ENCODE peak calls at places on chromosomes 4 and X, in eight cellular contexts. V is tibial artery; J is fibroblast of mammary gland; Y is heart left ventricle; O is kidney epithelial cell; M is effector memory CD4-positive, alpha-beta T cell; D is stomach; A is AG09309. T is an unnamed sample.

GRCh38 chr4:151389316-151389715 is 19.7 kb upstream of the FHIP1A start:
- DNase-seq in Y (no peak), M (no peak), O (no peak), J (peak), D (no peak), V (no peak), A (peak), T (no peak)

GRCh38 chr4:78441786-78442185 is 109.8 kb upstream of the ANXA3 start:
- DNase-seq in A (no peak), M (no peak), D (no peak), O (no peak), Y (no peak), J (no peak), V (no peak), T (no peak)

GRCh38 chr4:22029803-22030202 is 81.2 kb upstream of the KCNIP4 start:
- DNase-seq in D (no peak), O (no peak), V (no peak), M (no peak), J (no peak), Y (no peak), A (no peak), T (no peak)

GRCh38 chrX:134761788-134762187 is 103.5 kb upstream of the PLAC1 start:
- DNase-seq in D (no peak), M (no peak), J (peak), O (no peak), A (no peak), V (no peak), Y (no peak), T (no peak)

GRCh38 chr4:39636786-39637185 is 1.9 kb downstream of the SMIM14 start:
- DNase-seq in A (no peak), O (no peak), D (no peak), J (peak), V (no peak), Y (no peak), M (no peak), T (no peak)

GRCh38 chrX:18707442-18708049 is at the start of gene PPEF1:
- DNase-seq in D (no peak), A (no peak), J (no peak), V (no peak), M (no peak), Y (no peak), O (no peak), T (no peak)

GRCh38 chr4:158783775-158784174 is 14.9 kb downstream of the FNIP2 start:
- DNase-seq in V (no peak), A (no peak), D (no peak), M (no peak), O (no peak), J (peak), Y (no peak), T (no peak)

GRCh38 chr4:185082549-185082948 is 60.5 kb upstream of the SLC25A4 start:
- DNase-seq in M (no peak), D (no peak), J (peak), O (no peak), A (no peak), Y (no peak), V (no peak), T (no peak)

GRCh38 chr4:113474017-113474416 is 287.5 kb downstream of the CAMK2D start:
- DNase-seq in J (peak), V (no peak), O (peak), M (no peak), Y (no peak), D (no peak), A (peak), T (peak)

GRCh38 chrX:117996408-117996807 is 120.2 kb downstream of the KLHL13 start:
- DNase-seq in O (no peak), A (no peak), D (no peak), J (no peak), M (no peak), Y (no peak), V (no peak), T (no peak)

GRCh38 chrX:66544181-66544580 is 94.7 kb downstream of the EDA2R start:
- DNase-seq in V (no peak), J (no peak), D (no peak), O (no peak), A (no peak), M (no peak), Y (no peak), T (no peak)

GRCh38 chr4:151801547-151802516 is 41.0 kb upstream of the GATB start:
- DNase-seq in V (peak), J (peak), D (peak), O (no peak), A (no peak), Y (no peak), M (peak), T (no peak)

GRCh38 chr4:10655968-10656367 is 28.6 kb downstream of the CLNK start:
- DNase-seq in J (peak), A (no peak), O (no peak), M (no peak), D (no peak), Y (no peak), V (no peak), T (no peak)

GRCh38 chrX:50813843-50814661 is at the start of gene SHROOM4:
- DNase-seq in D (peak), M (no peak), O (peak), Y (peak), V (peak), A (no peak), J (peak), T (peak)

GRCh38 chr4:121951570-121952110 is at the start of gene TRPC3:
- DNase-seq in A (no peak), J (no peak), D (peak), M (peak), O (no peak), V (no peak), Y (peak), T (no peak)

GRCh38 chr4:149987330-149987751 is 90.9 kb upstream of the DCLK2 start:
- DNase-seq in M (no peak), D (no peak), O (no peak), Y (no peak), J (peak), V (no peak), A (no peak), T (no peak)

GRCh38 chr4:175421506-175421905 is 390.6 kb downstream of the GPM6A start:
- DNase-seq in Y (no peak), O (peak), V (no peak), A (no peak), J (peak), M (no peak), D (no peak), T (peak)

GRCh38 chr4:71187399-71188196 is 151.2 kb upstream of the SLC4A4 start:
- DNase-seq in V (peak), A (peak), J (no peak), Y (peak), M (no peak), O (peak), D (peak), T (no peak)

GRCh38 chr4:84647307-84647884 is 64.5 kb downstream of the CDS1 start:
- DNase-seq in M (no peak), V (no peak), J (peak), A (no peak), O (no peak), D (no peak), Y (no peak), T (peak)

GRCh38 chr4:74930166-74930565 is 2.8 kb upstream of the PARM1 start:
- DNase-seq in A (no peak), O (no peak), V (no peak), M (no peak), Y (no peak), J (no peak), D (no peak), T (no peak)

GRCh38 chr4:114208747-114209146 is 229.3 kb upstream of the ARSJ start:
- DNase-seq in V (no peak), D (no peak), O (no peak), J (peak), M (no peak), A (peak), Y (no peak), T (peak)

GRCh38 chrX:155871934-155872333 is 9.2 kb upstream of the VAMP7 start:
- DNase-seq in J (no peak), M (no peak), A (no peak), O (no peak), Y (no peak), D (no peak), V (no peak), T (no peak)

GRCh38 chr4:40192286-40193017 is 4.4 kb upstream of the RHOH start:
- DNase-seq in O (no peak), J (peak), M (no peak), V (no peak), A (no peak), Y (no peak), D (no peak), T (no peak)

GRCh38 chrX:44244008-44244407 is 99.5 kb downstream of the EFHC2 start:
- DNase-seq in V (no peak), O (no peak), A (peak), J (peak), Y (no peak), D (no peak), M (no peak), T (no peak)

GRCh38 chr4:135249006-135249405 is 1047.4 kb upstream of the PABPC4L start:
- DNase-seq in V (no peak), O (no peak), M (no peak), A (no peak), Y (no peak), J (no peak), D (no peak), T (no peak)

GRCh38 chr4:135239964-135240363 is 1038.4 kb upstream of the PABPC4L start:
- DNase-seq in O (no peak), V (no peak), Y (no peak), M (no peak), J (no peak), D (no peak), A (no peak), T (no peak)

GRCh38 chr4:135240796-135241195 is 1039.2 kb upstream of the PABPC4L start:
- DNase-seq in O (no peak), A (no peak), D (no peak), J (peak), M (no peak), Y (no peak), V (no peak), T (peak)

GRCh38 chr4:135243960-135244561 is 1042.5 kb upstream of the PABPC4L start:
- DNase-seq in M (no peak), A (peak), D (no peak), Y (no peak), V (no peak), J (peak), O (no peak), T (no peak)

GRCh38 chr4:135244605-135245146 is 1043.1 kb upstream of the PABPC4L start:
- DNase-seq in A (no peak), V (no peak), Y (no peak), J (no peak), M (no peak), D (no peak), O (no peak), T (no peak)
- H3K4me3 ChIP-seq in A (no peak), V (no peak), Y (no peak), J (no peak), M (no peak), D (no peak), O (no peak), T (no peak)

GRCh38 chr4:8232748-8233147 is 33.7 kb downstream of the SH3TC1 start:
- DNase-seq in D (no peak), A (no peak), J (no peak), O (no peak), M (no peak), V (no peak), Y (no peak), T (no peak)

GRCh38 chr4:8231551-8232049 is 32.5 kb downstream of the SH3TC1 start:
- DNase-seq in O (no peak), Y (no peak), A (no peak), M (no peak), V (no peak), D (no peak), J (no peak), T (no peak)

GRCh38 chr4:8229341-8229975 is 30.4 kb downstream of the SH3TC1 start:
- DNase-seq in Y (peak), A (no peak), V (no peak), M (no peak), O (no peak), D (no peak), J (no peak), T (no peak)

GRCh38 chr4:8230033-8230432 is 30.9 kb downstream of the SH3TC1 start:
- DNase-seq in A (no peak), M (no peak), D (no peak), Y (peak), V (no peak), O (no peak), J (no peak), T (no peak)

DNA sequence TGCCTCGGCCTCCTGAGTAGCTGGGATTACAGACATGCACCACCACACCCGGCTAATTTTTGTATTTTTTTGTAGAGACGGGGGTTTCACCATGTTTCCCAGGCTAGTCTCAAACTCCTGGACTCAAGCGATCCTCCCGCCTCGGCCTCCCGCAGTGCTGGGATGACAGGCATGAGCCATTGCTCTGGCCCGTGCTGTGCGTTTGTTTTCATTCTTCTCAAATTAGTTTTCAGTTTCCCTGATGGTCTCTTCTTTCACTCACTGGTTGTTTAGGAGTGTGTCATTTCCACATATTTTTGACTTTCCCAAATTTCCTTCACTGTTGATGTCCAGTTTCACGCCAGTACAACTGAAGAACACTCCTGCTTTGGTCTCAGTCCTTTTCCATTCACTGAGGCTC is 31.8 kb downstream of the SH3TC1 start:
- DNase-seq in V (no peak), A (no peak), Y (peak), J (no peak), D (no peak), O (no peak), M (no peak), T (no peak)
- H3K4me3 ChIP-seq in V (no peak), A (no peak), Y (no peak), J (no peak), D (no peak), O (no peak), M (no peak), T (no peak)

DNA sequence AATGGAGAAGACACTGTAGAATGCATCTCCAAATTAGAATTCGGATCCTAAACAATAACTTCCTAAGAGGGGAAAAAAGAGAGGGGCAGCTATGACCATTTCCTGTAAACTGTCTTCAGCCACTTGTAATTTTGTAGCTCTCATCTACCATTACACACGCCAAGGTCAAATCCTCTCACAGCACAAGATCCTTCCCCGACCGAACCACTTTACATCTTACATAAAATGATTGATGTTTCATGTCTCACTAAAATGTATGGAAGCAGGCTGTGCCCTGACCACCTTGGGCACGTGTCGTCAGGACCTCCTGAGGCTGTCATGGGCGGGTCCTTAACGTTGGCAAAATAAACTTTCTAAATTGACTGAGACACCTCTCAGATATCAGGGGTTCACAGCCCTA is 24.1 kb upstream of the PBDC1 start:
- DNase-seq in J (peak), A (no peak), O (no peak), Y (no peak), D (no peak), V (no peak), M (peak), T (no peak)
- H3K4me3 ChIP-seq in J (peak), A (peak), O (no peak), Y (peak), D (peak), V (peak), M (peak), T (no peak)

GRCh38 chr4:153758136-153758535 is 1.7 kb downstream of the RNF175 start:
- DNase-seq in V (no peak), O (no peak), M (no peak), A (no peak), J (no peak), D (no peak), Y (no peak), T (no peak)
- H3K4me3 ChIP-seq in V (no peak), O (no peak), M (no peak), A (no peak), J (no peak), D (no peak), Y (no peak), T (no peak)

GRCh38 chr4:170049793-170050192 is 23.6 kb upstream of the MFAP3L start:
- DNase-seq in D (no peak), Y (no peak), A (no peak), J (no peak), M (no peak), V (no peak), O (no peak), T (no peak)
- H3K4me3 ChIP-seq in D (no peak), Y (no peak), A (no peak), J (no peak), M (no peak), V (no peak), O (no peak), T (no peak)

DNA sequence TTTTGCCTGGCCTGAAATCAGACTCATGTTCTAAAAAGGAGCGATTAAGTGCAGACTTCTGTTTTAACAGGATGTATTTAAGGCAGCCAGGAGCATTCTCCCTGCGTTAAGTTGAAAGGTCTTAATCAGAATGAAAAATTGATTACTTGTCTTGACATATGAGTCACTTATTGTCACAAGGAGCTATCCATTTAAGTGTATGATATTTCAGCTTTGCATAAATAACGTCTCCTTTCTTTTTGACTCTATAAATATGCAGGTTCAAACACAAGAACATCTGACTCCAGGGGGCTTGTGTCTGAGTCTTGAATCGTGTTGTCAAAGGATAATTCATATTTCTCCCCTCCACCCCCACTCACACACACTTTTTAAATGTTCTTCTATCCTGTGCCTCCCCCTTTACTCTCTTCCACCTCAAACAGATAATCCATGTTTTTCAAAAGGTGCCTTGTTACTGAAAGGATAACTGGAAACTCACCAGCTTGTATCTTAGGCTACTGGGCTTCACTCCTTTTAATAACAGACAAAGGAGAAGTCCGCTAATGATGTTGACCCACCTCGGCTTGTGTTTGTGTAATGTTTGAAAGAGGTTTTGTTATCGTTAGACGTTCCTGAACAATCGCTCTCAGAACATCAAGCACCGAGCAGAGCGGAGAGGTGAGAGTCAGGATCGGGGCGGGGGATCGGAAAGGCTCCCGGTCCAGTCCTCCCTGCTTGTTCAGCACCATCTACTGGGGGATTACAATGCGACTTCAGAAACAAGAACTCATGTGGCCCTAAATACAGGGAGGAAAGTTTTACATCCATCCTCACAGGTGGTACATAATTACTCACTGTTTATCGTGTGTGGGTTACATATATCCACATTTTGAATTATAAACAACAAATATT is 107.5 kb upstream of the RPL34 start:
- DNase-seq in V (no peak), Y (no peak), O (peak), D (no peak), M (no peak), J (peak), A (peak), T (peak)
- H3K4me3 ChIP-seq in V (no peak), Y (no peak), O (no peak), D (no peak), M (no peak), J (no peak), A (no peak), T (no peak)

DNA sequence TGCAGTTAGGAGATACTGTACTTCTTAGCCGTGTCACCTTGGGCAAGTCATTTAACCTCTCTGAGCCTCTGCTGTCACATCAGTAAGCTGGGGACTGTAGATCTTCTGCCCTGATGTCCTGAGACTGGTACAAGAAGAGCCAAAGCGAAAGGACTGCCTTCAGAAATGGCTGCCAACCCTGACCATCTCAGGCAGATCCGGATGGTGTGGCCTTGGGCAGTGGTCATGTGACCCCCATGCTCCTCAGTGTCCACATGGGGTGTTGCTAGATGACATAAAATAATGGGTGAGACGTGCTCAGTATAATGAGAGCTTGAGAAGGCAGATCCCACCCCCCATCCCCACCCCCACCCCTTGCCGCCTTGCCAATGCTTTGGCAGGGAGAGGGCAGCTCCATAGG is 60.4 kb upstream of the MTM1 start:
- DNase-seq in O (no peak), A (no peak), Y (no peak), V (peak), D (no peak), M (no peak), J (no peak), T (no peak)
- H3K4me3 ChIP-seq in O (no peak), A (no peak), Y (no peak), V (peak), D (no peak), M (no peak), J (no peak), T (no peak)